ENCODE peak calls at places on chromosomes 6 and 20, in four cellular contexts. One of them, this sample, is unnamed.

GRCh38 chr20:6058684-6059295 is 4.9 kb upstream of the LRRN4 start:
- DNase-seq in SK-N-SH: no peak
- DNase-seq in GM12878: no peak
- DNase-seq in K562: no peak
- DNase-seq in this sample: no peak

GRCh38 chr20:49394264-49394663 is 88.2 kb downstream of the KCNB1 start:
- DNase-seq in GM12878: no peak
- DNase-seq in K562: no peak
- DNase-seq in SK-N-SH: no peak
- DNase-seq in this sample: no peak

GRCh38 chr6:165272585-165272984 is 36.8 kb downstream of the C6orf118 start:
- DNase-seq in GM12878: no peak
- DNase-seq in K562: no peak
- DNase-seq in SK-N-SH: no peak
- DNase-seq in this sample: no peak

GRCh38 chr6:28137458-28138020 is 4.1 kb upstream of the ZKSCAN8 start:
- DNase-seq in K562: peak; percentile 29
- DNase-seq in SK-N-SH: no peak
- DNase-seq in GM12878: peak; percentile 62
- DNase-seq in this sample: no peak

GRCh38 chr6:111238464-111239119 is 151.3 kb downstream of the SLC16A10 start:
- DNase-seq in GM12878: no peak
- DNase-seq in SK-N-SH: no peak
- DNase-seq in K562: no peak
- DNase-seq in this sample: no peak

GRCh38 chr6:110589865-110590513 is 113.6 kb upstream of the SLC22A16 start:
- DNase-seq in GM12878: peak; percentile 56
- DNase-seq in K562: no peak
- DNase-seq in SK-N-SH: no peak
- DNase-seq in this sample: no peak

GRCh38 chr6:30542404-30542725 is 13.9 kb downstream of the GNL1 start:
- DNase-seq in GM12878: no peak
- DNase-seq in SK-N-SH: no peak
- DNase-seq in K562: no peak
- DNase-seq in this sample: no peak

GRCh38 chr6:10332121-10332520 is 82.8 kb downstream of the TFAP2A start:
- DNase-seq in GM12878: no peak
- DNase-seq in K562: no peak
- DNase-seq in SK-N-SH: no peak
- DNase-seq in this sample: no peak

GRCh38 chr20:454951-455350 is 7.4 kb downstream of the TBC1D20 start:
- DNase-seq in K562: no peak
- DNase-seq in GM12878: no peak
- DNase-seq in SK-N-SH: no peak
- DNase-seq in this sample: no peak

GRCh38 chr6:157767757-157768156 is 55.3 kb upstream of the SNX9 start:
- DNase-seq in SK-N-SH: no peak
- DNase-seq in K562: no peak
- DNase-seq in GM12878: no peak
- DNase-seq in this sample: no peak

GRCh38 chr20:34420975-34421374 is 57.9 kb downstream of the ITCH start:
- DNase-seq in K562: no peak
- DNase-seq in GM12878: no peak
- DNase-seq in SK-N-SH: no peak
- DNase-seq in this sample: no peak

GRCh38 chr6:113631616-113632015 is 225.5 kb upstream of the MARCKS start:
- DNase-seq in K562: no peak
- DNase-seq in GM12878: no peak
- DNase-seq in SK-N-SH: no peak
- DNase-seq in this sample: no peak

GRCh38 chr6:46652603-46653438 is at the start of the genes CYP39A1 and SLC25A27:
- DNase-seq in GM12878: no peak
- DNase-seq in K562: peak; percentile 94
- DNase-seq in SK-N-SH: peak; percentile 91
- DNase-seq in this sample: peak; percentile 96

GRCh38 chr20:53922901-53923314 is 147.5 kb downstream of the BCAS1 start:
- DNase-seq in K562: no peak
- DNase-seq in SK-N-SH: no peak
- DNase-seq in GM12878: no peak
- DNase-seq in this sample: no peak

DNA sequence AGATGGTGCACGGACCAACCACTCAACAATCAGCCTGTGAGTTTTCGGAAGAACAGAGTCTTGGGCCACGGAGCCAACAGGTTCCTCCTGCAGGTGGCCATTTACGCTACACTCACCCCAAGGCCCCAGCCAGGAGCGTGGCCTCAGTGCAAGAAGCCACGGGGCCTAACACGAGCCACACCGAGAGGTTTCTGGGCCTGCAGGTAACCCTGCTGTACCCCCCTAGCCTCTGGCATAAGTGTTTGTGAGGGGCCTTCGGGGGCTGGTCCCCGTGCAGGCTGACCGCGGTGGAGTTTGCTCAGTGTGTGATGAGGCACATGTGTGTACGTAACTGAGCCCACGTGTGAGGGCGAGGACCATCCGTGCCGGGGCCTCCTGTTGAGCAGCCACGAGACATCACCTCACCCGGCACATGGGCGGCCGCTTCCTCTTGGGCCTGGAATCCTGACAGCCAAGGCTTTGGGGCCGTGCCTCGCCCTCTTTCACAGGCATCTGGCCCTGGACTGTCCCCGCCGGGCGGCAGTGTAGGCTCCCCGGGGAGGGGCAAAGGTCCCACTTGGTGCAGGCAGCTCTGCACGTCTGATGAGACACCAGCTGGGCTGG is 202.4 kb downstream of the DLL1 start:
- DNase-seq in K562: no peak
- DNase-seq in SK-N-SH: no peak
- DNase-seq in GM12878: no peak
- DNase-seq in this sample: peak; percentile 6
- TF ChIP-seq USF1 in K562: no peak
- TF ChIP-seq USF1 in SK-N-SH: no peak
- TF ChIP-seq USF1 in GM12878: peak; percentile 23
- TF ChIP-seq USF1 in this sample: no peak

DNA sequence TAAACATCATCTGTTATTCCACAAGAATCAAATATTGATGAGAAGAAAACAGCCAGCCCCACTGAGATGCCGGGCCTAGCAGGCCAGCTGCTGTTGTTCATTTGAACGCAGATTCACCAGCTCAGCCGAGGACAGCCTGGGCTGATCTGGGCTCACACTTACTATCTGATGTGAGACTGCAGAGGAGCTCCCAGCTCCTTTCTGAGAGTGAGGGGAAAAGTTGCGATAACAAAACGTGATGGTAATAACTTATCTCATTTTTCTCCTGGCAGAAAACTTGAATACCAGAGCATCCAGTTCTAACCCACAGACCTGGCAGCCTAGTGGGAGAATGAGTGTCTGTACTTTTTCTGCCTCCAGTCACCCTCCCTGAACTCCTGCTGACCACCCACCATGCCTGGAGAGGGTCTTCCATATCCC is 14.5 kb upstream of the BNIP5 start:
- DNase-seq in K562: peak; percentile 54
- DNase-seq in SK-N-SH: no peak
- DNase-seq in GM12878: no peak
- DNase-seq in this sample: no peak
- TF ChIP-seq USF1 in K562: no peak
- TF ChIP-seq USF1 in SK-N-SH: no peak
- TF ChIP-seq USF1 in GM12878: no peak
- TF ChIP-seq USF1 in this sample: no peak

GRCh38 chr6:121105461-121105860 is 228.8 kb downstream of the TBC1D32 start:
- DNase-seq in K562: no peak
- DNase-seq in SK-N-SH: no peak
- DNase-seq in GM12878: no peak
- DNase-seq in this sample: no peak
- TF ChIP-seq USF1 in K562: no peak
- TF ChIP-seq USF1 in SK-N-SH: no peak
- TF ChIP-seq USF1 in GM12878: no peak
- TF ChIP-seq USF1 in this sample: no peak

GRCh38 chr6:167892835-167893234 is 66.1 kb downstream of the AFDN start:
- DNase-seq in K562: no peak
- DNase-seq in GM12878: no peak
- DNase-seq in SK-N-SH: no peak
- DNase-seq in this sample: peak; percentile 24
- TF ChIP-seq USF1 in K562: no peak
- TF ChIP-seq USF1 in GM12878: no peak
- TF ChIP-seq USF1 in SK-N-SH: no peak
- TF ChIP-seq USF1 in this sample: peak; percentile 76

GRCh38 chr6:135170849-135171248 is 10.3 kb upstream of the MYB start:
- DNase-seq in SK-N-SH: no peak
- DNase-seq in K562: no peak
- DNase-seq in GM12878: no peak
- DNase-seq in this sample: no peak
- TF ChIP-seq USF1 in SK-N-SH: no peak
- TF ChIP-seq USF1 in K562: no peak
- TF ChIP-seq USF1 in GM12878: no peak
- TF ChIP-seq USF1 in this sample: no peak

GRCh38 chr20:41249371-41249770 is 68.2 kb downstream of the ZHX3 start:
- DNase-seq in GM12878: no peak
- DNase-seq in K562: no peak
- DNase-seq in SK-N-SH: no peak
- DNase-seq in this sample: no peak
- TF ChIP-seq USF1 in GM12878: no peak
- TF ChIP-seq USF1 in K562: no peak
- TF ChIP-seq USF1 in SK-N-SH: no peak
- TF ChIP-seq USF1 in this sample: no peak

GRCh38 chr20:63658749-63659187 is 656 bp downstream of the RTEL1 start:
- DNase-seq in SK-N-SH: peak; percentile 45
- DNase-seq in K562: no peak
- DNase-seq in GM12878: no peak
- DNase-seq in this sample: no peak
- TF ChIP-seq USF1 in SK-N-SH: no peak
- TF ChIP-seq USF1 in K562: no peak
- TF ChIP-seq USF1 in GM12878: no peak
- TF ChIP-seq USF1 in this sample: no peak

This sample was measured in WTC11.